ENCODE peak calls at places on chromosome 20, in ten cellular contexts. Q is NT2/D1, U is IMR-90, O is HepG2, H is colonic mucosa, C is GM12878, G is endothelial cell of umbilical vein, E is neuronal stem cell, V is mammary epithelial cell, B is fibroblast of lung. J is an unnamed sample.

GRCh38 chr20:57746832-57747404 is 37.1 kb upstream of the PMEPA1 start:
- DNase-seq in Q (no peak), E (no peak), B (no peak), C (no peak), U (no peak), H (no peak), G (no peak), O (no peak), V (no peak), J (no peak)

GRCh38 chr20:50992733-50993457 is 30.0 kb downstream of the KCNG1 start:
- DNase-seq in G (peak; percentile 69), B (peak; percentile 75), U (peak; percentile 69), H (peak; percentile 74), O (peak; percentile 89), C (peak; percentile 17), E (peak; percentile 85), Q (peak; percentile 91), V (peak; percentile 79), J (peak; percentile 65)

GRCh38 chr20:58892932-58893224 is 40.4 kb downstream of the GNAS start:
- DNase-seq in Q (no peak), O (no peak), U (no peak), E (no peak), H (no peak), C (no peak), B (no peak), G (no peak), V (no peak), J (no peak)

GRCh38 chr20:64053841-64054661 is 4.6 kb upstream of the SOX18 start:
- DNase-seq in C (no peak), Q (no peak), U (no peak), O (peak; percentile 94), E (no peak), B (no peak), G (peak; percentile 90), H (no peak), V (no peak), J (no peak)

GRCh38 chr20:44251284-44251683 is 4.2 kb downstream of the GDAP1L1 start:
- DNase-seq in O (no peak), G (no peak), C (no peak), H (no peak), B (no peak), V (no peak), U (no peak), Q (no peak), E (no peak), J (no peak)

GRCh38 chr20:61300293-61300692 is 48.2 kb downstream of the CDH4 start:
- DNase-seq in Q (no peak), C (no peak), E (no peak), O (no peak), H (no peak), V (no peak), G (no peak), U (no peak), B (no peak), J (no peak)

GRCh38 chr20:34904202-34904621 is 27.8 kb downstream of the ACSS2 start:
- DNase-seq in B (no peak), E (no peak), U (no peak), G (peak; percentile 9), O (no peak), C (no peak), H (no peak), V (no peak), Q (no peak), J (no peak)

GRCh38 chr20:16327606-16328005 is 245.6 kb downstream of the KIF16B start:
- DNase-seq in V (no peak), U (no peak), H (no peak), O (no peak), B (no peak), Q (no peak), E (no peak), G (no peak), C (no peak), J (no peak)

GRCh38 chr20:63065911-63066310 is 59.1 kb upstream of the BHLHE23 start:
- DNase-seq in V (no peak), C (no peak), U (no peak), E (no peak), G (no peak), B (no peak), O (no peak), Q (no peak), H (no peak), J (no peak)

GRCh38 chr20:10568032-10568431 is 105.8 kb downstream of the JAG1 start:
- DNase-seq in G (no peak), O (peak; percentile 54), H (no peak), V (no peak), C (no peak), B (no peak), U (no peak), Q (no peak), E (no peak), J (no peak)

GRCh38 chr20:36950432-36951197 is 893 bp downstream of the SAMHD1 start:
- DNase-seq in B (peak; percentile 10), V (peak; percentile 30), Q (no peak), G (peak; percentile 20), C (no peak), H (peak; percentile 45), O (no peak), U (peak; percentile 22), E (peak; percentile 15), J (no peak)

GRCh38 chr20:63176448-63177133 is 39.3 kb downstream of the YTHDF1 start:
- DNase-seq in U (no peak), G (no peak), V (no peak), H (no peak), E (peak; percentile 39), O (no peak), B (no peak), Q (no peak), C (no peak), J (no peak)

GRCh38 chr20:33482581-33482980 is 7.3 kb upstream of the CBFA2T2 start:
- DNase-seq in U (no peak), O (no peak), Q (no peak), H (peak; percentile 51), B (no peak), C (no peak), G (no peak), V (no peak), E (no peak), J (no peak)

DNA sequence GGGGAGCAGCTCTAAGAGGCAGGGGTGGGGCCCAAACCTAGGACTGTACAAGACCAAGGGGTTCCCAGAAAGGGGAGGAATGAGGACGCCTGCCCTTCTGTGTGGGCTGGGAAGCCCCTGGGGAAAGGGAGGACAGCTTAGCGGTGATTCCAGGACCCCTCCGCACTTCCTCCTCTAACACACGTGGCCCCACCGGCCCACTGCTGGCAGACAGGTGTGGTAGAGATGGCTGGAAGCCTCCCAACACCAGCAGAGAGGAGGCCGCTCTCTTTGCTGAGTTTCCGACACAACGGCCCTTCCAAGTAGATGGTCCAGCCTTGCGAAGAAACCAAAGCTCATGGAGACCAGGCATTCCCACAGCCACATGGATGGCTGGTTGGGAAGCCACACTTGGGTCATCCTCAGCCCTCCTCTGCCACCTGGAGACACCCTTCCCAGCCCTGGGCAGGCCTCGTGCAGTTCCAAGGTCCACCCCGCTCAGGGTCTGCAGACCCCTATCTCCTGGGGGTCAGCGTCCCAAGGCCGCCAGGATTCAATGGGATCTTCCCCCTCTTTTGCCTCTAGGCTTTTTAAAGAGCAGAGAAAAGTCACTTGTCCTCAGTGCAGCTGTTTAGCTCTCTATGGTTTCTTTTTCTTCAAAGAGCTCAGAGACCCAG is 43.9 kb downstream of the RRBP1 start:
- DNase-seq in Q (no peak), C (no peak), B (no peak), O (no peak), U (no peak), E (no peak), G (no peak), V (no peak), H (no peak), J (no peak)
- H3K9ac ChIP-seq in Q (no peak overlapping the region), C (no peak overlapping the region), B (no peak overlapping the region), O (no peak overlapping the region), U (no peak overlapping the region), E (no peak overlapping the region), G (no peak overlapping the region), V (no peak overlapping the region), H (no peak overlapping the region), J (no peak overlapping the region)

DNA sequence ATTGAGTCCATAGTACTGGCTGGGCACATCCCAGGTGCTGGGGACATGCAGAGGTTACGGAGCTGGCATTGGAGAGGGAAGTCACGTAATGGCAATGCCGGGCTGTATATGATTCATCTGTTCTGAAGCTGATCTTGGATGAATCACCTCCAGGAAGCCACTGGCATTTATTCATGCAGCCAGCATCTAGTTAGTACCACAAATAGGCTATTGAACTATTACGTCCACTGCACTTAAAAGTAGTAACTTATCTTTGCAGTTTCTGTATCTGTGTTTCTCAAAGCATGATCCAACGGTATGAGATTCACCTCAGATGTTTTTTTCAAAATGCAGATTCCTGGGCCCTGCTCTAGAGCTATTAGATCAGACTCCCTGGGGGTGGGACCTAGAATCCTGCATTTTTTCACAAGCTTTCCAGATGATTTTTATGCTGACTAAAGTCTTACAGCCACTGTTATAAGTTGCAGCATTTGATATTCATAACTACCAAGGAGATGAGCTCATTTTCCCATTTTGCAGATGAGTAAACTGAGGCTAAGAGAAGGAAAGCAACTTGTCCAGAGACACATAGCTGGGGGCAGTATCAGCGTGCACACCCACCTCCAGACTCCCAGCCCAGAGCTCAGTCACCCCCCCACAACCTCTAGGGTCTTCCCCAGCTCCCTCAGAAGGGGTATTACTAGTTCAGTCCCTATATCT is 44.0 kb upstream of the ID1 start:
- DNase-seq in C (no peak), H (no peak), G (peak; percentile 92), E (no peak), Q (no peak), O (no peak), B (peak; percentile 98), V (peak; percentile 94), U (peak; percentile 98), J (no peak)
- H3K9ac ChIP-seq in C (no peak overlapping the region), H (no peak overlapping the region), G (peak overlapping the region; percentile 92), E (no peak overlapping the region), Q (no peak overlapping the region), O (no peak overlapping the region), B (peak overlapping the region; percentile 57), V (peak overlapping the region; percentile 71), U (peak overlapping the region; percentile 12), J (no peak overlapping the region)

GRCh38 chr20:8524716-8525343 is 392.8 kb downstream of the PLCB1 start:
- DNase-seq in O (no peak), C (no peak), H (no peak), V (no peak), U (no peak), E (no peak), G (no peak), B (no peak), Q (no peak), J (no peak)
- H3K9ac ChIP-seq in O (no peak overlapping the region), C (no peak overlapping the region), H (no peak overlapping the region), V (no peak overlapping the region), U (no peak overlapping the region), E (no peak overlapping the region), G (no peak overlapping the region), B (no peak overlapping the region), Q (no peak overlapping the region), J (no peak overlapping the region)

GRCh38 chr20:49929142-49929494 is 7.1 kb upstream of the RNF114 start:
- DNase-seq in V (no peak), H (no peak), O (no peak), G (no peak), E (no peak), Q (no peak), U (no peak), C (no peak), B (no peak), J (no peak)
- H3K9ac ChIP-seq in V (no peak overlapping the region), H (no peak overlapping the region), O (no peak overlapping the region), G (no peak overlapping the region), E (no peak overlapping the region), Q (no peak overlapping the region), U (no peak overlapping the region), C (no peak overlapping the region), B (no peak overlapping the region), J (no peak overlapping the region)

GRCh38 chr20:53260168-53260567 is 288.0 kb downstream of the TSHZ2 start:
- DNase-seq in Q (no peak), G (no peak), C (no peak), V (no peak), H (no peak), O (no peak), E (no peak), U (no peak), B (no peak), J (no peak)
- H3K9ac ChIP-seq in Q (no peak overlapping the region), G (no peak overlapping the region), C (no peak overlapping the region), V (no peak overlapping the region), H (no peak overlapping the region), O (no peak overlapping the region), E (no peak overlapping the region), U (no peak overlapping the region), B (no peak overlapping the region), J (no peak overlapping the region)

J was measured in SK-N-MC.